ENCODE peak calls at places on chromosomes 13 and 19, in eight cellular contexts. One of them, this sample, is unnamed.

GRCh38 chr13:46614582-46614981 is 61.6 kb downstream of the LRCH1 start:
- DNase-seq in T-helper 2 cell: no peak
- DNase-seq in substantia nigra: no peak
- DNase-seq in astrocyte of the cerebellum: peak; percentile 53
- DNase-seq in neural progenitor cell: no peak
- DNase-seq in bronchial epithelial cell: peak; percentile 69
- DNase-seq in stimulated activated CD4-positive, alpha-beta T cell treated with anti-CD3 and anti-CD28 coated beads, Interleukin-2, amount 100 ng/mL, for 24 hours: no peak
- DNase-seq in neural crest cell: no peak
- DNase-seq in this sample: no peak

GRCh38 chr13:39836038-39836437 is 180.6 kb downstream of the COG6 start:
- DNase-seq in T-helper 2 cell: no peak
- DNase-seq in substantia nigra: no peak
- DNase-seq in astrocyte of the cerebellum: no peak
- DNase-seq in neural progenitor cell: no peak
- DNase-seq in bronchial epithelial cell: peak; percentile 93
- DNase-seq in stimulated activated CD4-positive, alpha-beta T cell treated with anti-CD3 and anti-CD28 coated beads, Interleukin-2, amount 100 ng/mL, for 24 hours: no peak
- DNase-seq in neural crest cell: no peak
- DNase-seq in this sample: no peak

GRCh38 chr19:43662487-43662886 is 7.5 kb downstream of the PLAUR start:
- DNase-seq in T-helper 2 cell: no peak
- DNase-seq in substantia nigra: no peak
- DNase-seq in astrocyte of the cerebellum: no peak
- DNase-seq in neural progenitor cell: peak; percentile 59
- DNase-seq in bronchial epithelial cell: no peak
- DNase-seq in stimulated activated CD4-positive, alpha-beta T cell treated with anti-CD3 and anti-CD28 coated beads, Interleukin-2, amount 100 ng/mL, for 24 hours: no peak
- DNase-seq in neural crest cell: no peak
- DNase-seq in this sample: no peak

GRCh38 chr19:9130965-9131364 is 4.2 kb upstream of the OR7G3 start:
- DNase-seq in T-helper 2 cell: no peak
- DNase-seq in substantia nigra: no peak
- DNase-seq in astrocyte of the cerebellum: no peak
- DNase-seq in neural progenitor cell: no peak
- DNase-seq in bronchial epithelial cell: no peak
- DNase-seq in stimulated activated CD4-positive, alpha-beta T cell treated with anti-CD3 and anti-CD28 coated beads, Interleukin-2, amount 100 ng/mL, for 24 hours: no peak
- DNase-seq in neural crest cell: no peak
- DNase-seq in this sample: no peak

GRCh38 chr19:31352782-31353651 is 3.8 kb upstream of the TSHZ3 start:
- DNase-seq in T-helper 2 cell: no peak
- DNase-seq in substantia nigra: no peak
- DNase-seq in astrocyte of the cerebellum: no peak
- DNase-seq in neural progenitor cell: peak; percentile 54
- DNase-seq in bronchial epithelial cell: no peak
- DNase-seq in stimulated activated CD4-positive, alpha-beta T cell treated with anti-CD3 and anti-CD28 coated beads, Interleukin-2, amount 100 ng/mL, for 24 hours: no peak
- DNase-seq in neural crest cell: no peak
- DNase-seq in this sample: no peak

GRCh38 chr13:69571606-69572323 is 535.9 kb upstream of the ATXN8OS start:
- DNase-seq in T-helper 2 cell: no peak
- DNase-seq in substantia nigra: no peak
- DNase-seq in astrocyte of the cerebellum: no peak
- DNase-seq in neural progenitor cell: no peak
- DNase-seq in bronchial epithelial cell: no peak
- DNase-seq in stimulated activated CD4-positive, alpha-beta T cell treated with anti-CD3 and anti-CD28 coated beads, Interleukin-2, amount 100 ng/mL, for 24 hours: no peak
- DNase-seq in neural crest cell: no peak
- DNase-seq in this sample: no peak

GRCh38 chr13:50999641-51000040 is 90.0 kb downstream of the RNASEH2B start:
- DNase-seq in T-helper 2 cell: no peak
- DNase-seq in substantia nigra: no peak
- DNase-seq in astrocyte of the cerebellum: no peak
- DNase-seq in neural progenitor cell: no peak
- DNase-seq in bronchial epithelial cell: no peak
- DNase-seq in stimulated activated CD4-positive, alpha-beta T cell treated with anti-CD3 and anti-CD28 coated beads, Interleukin-2, amount 100 ng/mL, for 24 hours: no peak
- DNase-seq in neural crest cell: no peak
- DNase-seq in this sample: no peak

GRCh38 chr19:3879656-3880055 is 829 bp upstream of the ATCAY start:
- DNase-seq in T-helper 2 cell: no peak
- DNase-seq in substantia nigra: no peak
- DNase-seq in astrocyte of the cerebellum: no peak
- DNase-seq in neural progenitor cell: no peak
- DNase-seq in bronchial epithelial cell: no peak
- DNase-seq in stimulated activated CD4-positive, alpha-beta T cell treated with anti-CD3 and anti-CD28 coated beads, Interleukin-2, amount 100 ng/mL, for 24 hours: no peak
- DNase-seq in neural crest cell: no peak
- DNase-seq in this sample: no peak

GRCh38 chr19:3575260-3575741 is 2.6 kb downstream of the HMG20B start:
- DNase-seq in T-helper 2 cell: no peak
- DNase-seq in substantia nigra: peak; percentile 6
- DNase-seq in astrocyte of the cerebellum: no peak
- DNase-seq in neural progenitor cell: peak; percentile 59
- DNase-seq in bronchial epithelial cell: no peak
- DNase-seq in stimulated activated CD4-positive, alpha-beta T cell treated with anti-CD3 and anti-CD28 coated beads, Interleukin-2, amount 100 ng/mL, for 24 hours: no peak
- DNase-seq in neural crest cell: no peak
- DNase-seq in this sample: no peak

GRCh38 chr13:51286135-51287002 is 53.1 kb upstream of the SERPINE3 start:
- DNase-seq in T-helper 2 cell: peak; percentile 34
- DNase-seq in substantia nigra: peak; percentile 81
- DNase-seq in astrocyte of the cerebellum: peak; percentile 36
- DNase-seq in neural progenitor cell: peak; percentile 88
- DNase-seq in bronchial epithelial cell: peak; percentile 50
- DNase-seq in stimulated activated CD4-positive, alpha-beta T cell treated with anti-CD3 and anti-CD28 coated beads, Interleukin-2, amount 100 ng/mL, for 24 hours: peak; percentile 81
- DNase-seq in neural crest cell: peak; percentile 80
- DNase-seq in this sample: no peak